ENCODE peak calls at places on chromosomes 7 and 10, in nine cellular contexts. V, J, M, E, D, I, N, B and C are unnamed samples. For H3K9me3 and H3K4me1, the result is how much of the 10 kb centered on the place peaks cover.

GRCh38 chr7:82701941-82702340 is 258.4 kb upstream of the CACNA2D1 start:
- DNase-seq in I (no peak), N (no peak), E (no peak), M (no peak), B (no peak), J (no peak), D (no peak), V (no peak), C (no peak)

GRCh38 chr7:48144291-48144768 is 26.9 kb upstream of the ABCA13 start:
- DNase-seq in N (no peak), I (no peak), J (no peak), D (peak), V (no peak), M (no peak), E (peak), B (no peak), C (no peak)

GRCh38 chr7:35035511-35035921 is 1.8 kb downstream of the DPY19L1 start:
- DNase-seq in D (peak), E (peak), V (no peak), J (peak), B (no peak), I (no peak), M (no peak), N (no peak), C (no peak)

GRCh38 chr10:116382290-116382689 is 45.4 kb upstream of the PNLIPRP3 start:
- DNase-seq in M (no peak), J (no peak), V (no peak), N (no peak), I (no peak), B (no peak), E (no peak), D (no peak), C (no peak)

GRCh38 chr7:22563115-22563514 is 63.1 kb upstream of the STEAP1B start:
- DNase-seq in D (no peak), V (no peak), M (no peak), I (peak), N (no peak), E (no peak), J (peak), B (no peak), C (peak)

GRCh38 chr10:110827410-110827809 is 44.3 kb upstream of the PDCD4 start:
- DNase-seq in J (peak), V (no peak), I (no peak), N (no peak), B (no peak), M (no peak), D (peak), E (no peak), C (no peak)

GRCh38 chr10:33803248-33803647 is 468.8 kb upstream of the NRP1 start:
- DNase-seq in B (no peak), M (no peak), E (no peak), N (no peak), D (peak), J (no peak), V (no peak), I (no peak), C (no peak)

GRCh38 chr7:128745706-128746105 is 6.5 kb downstream of the CALU start:
- DNase-seq in J (no peak), M (no peak), V (no peak), B (no peak), N (no peak), I (no peak), D (no peak), E (no peak), C (no peak)

GRCh38 chr7:82481499-82482097 is 38.0 kb upstream of the CACNA2D1 start:
- DNase-seq in I (no peak), D (peak), B (no peak), J (peak), M (no peak), V (no peak), N (peak), E (no peak), C (no peak)

GRCh38 chr7:40714338-40715052 is 579.7 kb downstream of the SUGCT start:
- DNase-seq in D (no peak), J (no peak), I (no peak), V (no peak), E (no peak), M (no peak), N (no peak), B (no peak), C (no peak)

GRCh38 chr10:120262857-120263547 is 194.0 kb upstream of the PLPP4 start:
- DNase-seq in D (peak), N (no peak), V (no peak), E (no peak), B (no peak), J (no peak), I (no peak), M (no peak), C (no peak)

GRCh38 chr7:50661345-50662058 is 96.3 kb upstream of the DDC start:
- DNase-seq in E (no peak), B (no peak), N (peak), D (no peak), I (no peak), V (no peak), J (no peak), M (no peak), C (no peak)

GRCh38 chr7:128235469-128235868 is 5.6 kb upstream of the LEP start:
- DNase-seq in B (no peak), V (no peak), E (no peak), J (no peak), D (no peak), M (no peak), I (no peak), N (no peak), C (no peak)

GRCh38 chr7:25537678-25538375 is 309.5 kb upstream of the NPVF start:
- DNase-seq in I (no peak), J (no peak), M (no peak), E (no peak), N (no peak), D (no peak), B (no peak), V (no peak), C (no peak)

GRCh38 chr10:5509236-5509635 is 9.9 kb upstream of the CALML5 start:
- DNase-seq in J (no peak), M (no peak), D (no peak), I (no peak), V (peak), B (no peak), N (no peak), E (no peak), C (no peak)

DNA sequence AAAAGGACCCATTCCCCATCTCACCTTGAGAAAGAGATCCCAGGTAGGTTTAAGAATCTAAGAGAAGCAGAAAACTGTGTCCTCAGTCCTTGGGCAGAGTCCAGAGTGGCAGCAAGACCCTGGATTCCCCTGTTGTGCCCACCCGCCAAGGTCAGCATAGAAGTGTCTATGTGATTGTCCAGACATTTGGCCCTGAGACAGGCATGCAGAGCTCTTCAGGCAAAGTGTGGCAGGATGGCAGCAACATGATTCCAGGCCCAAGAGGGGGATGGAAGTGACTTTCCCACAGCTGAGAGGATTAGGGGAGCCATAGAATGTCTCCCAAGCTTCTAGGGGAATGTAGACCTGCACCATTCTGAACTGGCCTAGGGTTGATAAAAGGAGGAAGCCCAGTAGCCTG is 39.1 kb upstream of the OPALIN start:
- DNase-seq in I (peak), V (no peak), J (no peak), B (no peak), D (no peak), N (no peak), M (no peak), E (no peak), C (no peak)
- H3K9me3 ChIP-seq in I (under half), V (under half), J (under half), B (under half), D (under half), N (under half), M (under half), E (under half), C (under half)

GRCh38 chr10:132517951-132518521 is 19.6 kb upstream of the INPP5A start:
- DNase-seq in M (peak), N (no peak), E (peak), B (peak), I (peak), V (peak), D (no peak), J (peak), C (no peak)
- H3K4me1 ChIP-seq in M (under half), N (under half), E (under half), B (half or more), I (half or more), V (half or more), D (under half), J (under half), C (under half)

GRCh38 chr7:158123214-158123613 is 464.4 kb downstream of the PTPRN2 start:
- DNase-seq in B (peak), D (no peak), V (peak), N (no peak), M (peak), E (no peak), I (no peak), J (no peak), C (no peak)

GRCh38 chr7:158123753-158124152 is 463.9 kb downstream of the PTPRN2 start:
- DNase-seq in V (peak), E (no peak), I (no peak), N (no peak), M (peak), B (peak), D (no peak), J (no peak), C (no peak)

GRCh38 chr7:158125091-158125490 is 462.5 kb downstream of the PTPRN2 start:
- DNase-seq in E (no peak), D (no peak), I (no peak), B (peak), V (peak), N (no peak), M (peak), J (no peak), C (no peak)

GRCh38 chr7:158125721-158126120 is 461.9 kb downstream of the PTPRN2 start:
- DNase-seq in J (no peak), M (peak), B (no peak), N (no peak), E (no peak), V (peak), D (no peak), I (no peak), C (no peak)

GRCh38 chr7:158124671-158125079 is 462.9 kb downstream of the PTPRN2 start:
- DNase-seq in D (no peak), V (peak), J (no peak), I (no peak), B (peak), E (no peak), N (no peak), M (peak), C (no peak)
- H3K9me3 ChIP-seq in D (under half), V (under half), J (under half), I (under half), B (under half), E (under half), N (under half), M (under half), C (under half)

DNA sequence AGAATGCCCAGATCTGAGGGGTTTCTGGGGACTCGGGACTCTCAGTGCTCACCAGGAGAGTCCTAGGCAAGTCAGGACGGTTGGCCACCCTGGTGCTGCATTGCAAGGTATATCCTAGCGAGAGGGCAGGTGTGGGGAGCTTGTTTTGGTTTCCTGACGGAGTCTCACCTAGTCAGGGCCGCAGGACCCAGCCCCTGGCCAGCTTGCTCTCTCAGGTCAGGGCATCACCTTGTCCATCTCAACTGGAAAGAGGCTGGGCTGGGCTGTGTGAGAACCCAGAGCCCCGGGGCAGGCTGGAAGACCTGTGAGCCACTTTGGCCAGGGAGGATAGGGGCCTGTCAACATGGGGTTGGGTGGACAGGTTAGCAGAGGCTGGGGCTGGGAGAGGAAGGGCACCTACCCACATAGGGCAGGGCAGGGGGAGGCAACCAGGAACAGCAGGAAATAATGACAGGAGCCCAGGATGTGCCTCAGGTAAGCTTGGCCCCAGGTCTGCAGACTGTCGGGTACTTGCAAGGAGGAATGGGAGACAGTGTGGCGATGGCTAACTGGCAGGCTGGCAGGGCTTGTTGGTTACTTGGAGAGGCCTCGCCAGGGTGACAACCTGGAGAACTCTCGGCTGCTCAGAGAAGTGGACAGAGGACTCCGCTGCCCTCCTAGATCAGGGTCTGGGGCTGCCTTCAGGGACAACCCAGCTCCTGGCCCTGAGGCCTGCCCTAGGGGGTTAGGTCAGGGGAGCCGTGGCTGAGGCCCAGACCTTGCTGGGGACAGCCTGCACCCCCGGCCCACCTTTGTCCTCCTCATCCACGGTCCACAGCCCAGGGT is 31.4 kb downstream of the DNAJB12 start:
- DNase-seq in V (peak), J (no peak), M (no peak), D (no peak), B (no peak), N (peak), I (no peak), E (no peak), C (no peak)
- H3K4me1 ChIP-seq in V (under half), J (half or more), M (half or more), D (under half), B (half or more), N (half or more), I (half or more), E (half or more), C (half or more)

GRCh38 chr7:56256108-56256507 is 139.9 kb upstream of the NUPR2 start:
- DNase-seq in V (no peak), M (peak), E (no peak), I (no peak), N (no peak), D (no peak), B (no peak), J (no peak), C (no peak)
- H3K9me3 ChIP-seq in V (under half), M (under half), E (under half), I (under half), N (under half), D (under half), B (under half), J (under half), C (under half)